ENCODE peak calls at places on chromosomes 5 and 9, in eight cellular contexts. B, J, P, I, N, T, M and D are unnamed samples.

GRCh38 chr5:172591636-172592035 is 49.4 kb upstream of the NEURL1B start:
- DNase-seq in B (no peak), J (no peak), P (no peak), I (no peak), N (no peak), T (no peak), M (no peak), D (no peak)

GRCh38 chr9:89661956-89662717 is 57.3 kb downstream of the GADD45G start:
- DNase-seq in B (peak), J (no peak), P (peak), I (no peak), N (peak), T (peak), M (no peak), D (peak)

GRCh38 chr9:19161257-19162025 is 34.1 kb upstream of the PLIN2 start:
- DNase-seq in B (no peak), J (no peak), P (no peak), I (peak), N (no peak), T (no peak), M (peak), D (peak)

GRCh38 chr5:80964919-80965318 is 4.8 kb downstream of the RASGRF2 start:
- DNase-seq in B (no peak), J (no peak), P (no peak), I (no peak), N (no peak), T (no peak), M (no peak), D (no peak)

GRCh38 chr9:137482094-137482781 is 23.1 kb upstream of the NSMF start:
- DNase-seq in B (no peak), J (no peak), P (no peak), I (no peak), N (no peak), T (no peak), M (no peak), D (no peak)

GRCh38 chr9:72203205-72203803 is 54.1 kb downstream of the GDA start:
- DNase-seq in B (peak), J (no peak), P (peak), I (no peak), N (peak), T (peak), M (no peak), D (peak)

GRCh38 chr5:145761282-145761681 is 73.9 kb downstream of the PRELID2 start:
- DNase-seq in B (no peak), J (no peak), P (no peak), I (no peak), N (no peak), T (no peak), M (no peak), D (no peak)

GRCh38 chr5:168472329-168472728 is 13.9 kb upstream of the RARS1 start:
- DNase-seq in B (no peak), J (no peak), P (no peak), I (no peak), N (no peak), T (no peak), M (no peak), D (no peak)

GRCh38 chr5:107217721-107218130 is 453.0 kb downstream of the EFNA5 start:
- DNase-seq in B (no peak), J (no peak), P (no peak), I (no peak), N (no peak), T (no peak), M (no peak), D (no peak)

GRCh38 chr9:16575142-16575877 is 295.2 kb downstream of the BNC2 start:
- DNase-seq in B (no peak), J (no peak), P (no peak), I (no peak), N (no peak), T (no peak), M (no peak), D (no peak)

GRCh38 chr9:100108572-100108971 is 9.5 kb downstream of the INVS start:
- DNase-seq in B (no peak), J (no peak), P (no peak), I (no peak), N (no peak), T (no peak), M (no peak), D (no peak)

GRCh38 chr9:69758001-69758730 is 1.6 kb downstream of the PTAR1 start:
- DNase-seq in B (no peak), J (no peak), P (no peak), I (no peak), N (peak), T (no peak), M (no peak), D (no peak)

GRCh38 chr5:115818821-115819220 is 2.4 kb upstream of the CDO1 start:
- DNase-seq in B (no peak), J (no peak), P (no peak), I (no peak), N (no peak), T (no peak), M (no peak), D (no peak)

GRCh38 chr5:61274561-61274960 is 57.5 kb upstream of the ZSWIM6 start:
- DNase-seq in B (no peak), J (no peak), P (no peak), I (no peak), N (no peak), T (no peak), M (no peak), D (no peak)

GRCh38 chr5:141914154-141914743 is 9.4 kb upstream of the DELE1 start:
- DNase-seq in B (peak), J (peak), P (peak), I (no peak), N (no peak), T (peak), M (peak), D (no peak)

GRCh38 chr5:59503223-59503622 is 390.3 kb downstream of the PDE4D start:
- DNase-seq in B (no peak), J (no peak), P (no peak), I (no peak), N (peak), T (no peak), M (no peak), D (no peak)